ENCODE peak calls at places on chromosomes 3 and 15, in ten cellular contexts. F, Z, V, J, X, P, L, H, A and S are unnamed samples.

GRCh38 chr3:112803472-112803871 is 43.2 kb downstream of the CD200R1L start:
- DNase-seq in F (no peak), V (no peak), L (no peak), Z (no peak), H (no peak), X (no peak), J (no peak), P (no peak), A (no peak), S (no peak)

GRCh38 chr15:62605292-62605691 is 437.3 kb upstream of the TPM1 start:
- DNase-seq in Z (no peak), X (no peak), L (no peak), H (no peak), P (no peak), V (no peak), J (no peak), F (no peak), A (no peak), S (no peak)

GRCh38 chr3:14605744-14606143 is 45.8 kb upstream of the CCDC174 start:
- DNase-seq in F (no peak), H (no peak), J (no peak), P (no peak), X (no peak), L (no peak), A (no peak), V (no peak), Z (no peak), S (no peak)

GRCh38 chr3:87900061-87900460 is 158.7 kb downstream of the CGGBP1 start:
- DNase-seq in P (no peak), Z (no peak), A (no peak), F (no peak), H (no peak), J (no peak), L (peak), X (no peak), V (no peak), S (no peak)

GRCh38 chr15:72873379-72874233 is 90.0 kb upstream of the ADPGK start:
- DNase-seq in P (no peak), A (no peak), J (no peak), H (no peak), V (no peak), F (peak), X (no peak), L (no peak), Z (no peak), S (no peak)

GRCh38 chr15:52423852-52424251 is 104.8 kb downstream of the MYO5A start:
- DNase-seq in A (no peak), V (no peak), J (no peak), X (no peak), H (no peak), P (no peak), L (no peak), Z (no peak), F (no peak), S (no peak)

GRCh38 chr3:157099337-157100078 is 60.4 kb downstream of the CCNL1 start:
- DNase-seq in X (no peak), Z (peak), L (no peak), J (no peak), H (no peak), A (no peak), F (no peak), V (no peak), P (no peak), S (no peak)

GRCh38 chr3:61956236-61956635 is 394.9 kb downstream of the PTPRG start:
- DNase-seq in P (no peak), L (peak), X (no peak), H (no peak), Z (peak), J (no peak), V (no peak), F (no peak), A (peak), S (no peak)

GRCh38 chr3:69320867-69321266 is 65.0 kb downstream of the FRMD4B start:
- DNase-seq in A (no peak), F (no peak), L (no peak), Z (no peak), J (no peak), P (no peak), X (no peak), V (no peak), H (peak), S (no peak)

GRCh38 chr15:67515557-67515956 is 5.4 kb upstream of the C15orf61 start:
- DNase-seq in L (no peak), X (no peak), J (no peak), A (no peak), P (no peak), F (no peak), V (no peak), H (no peak), Z (no peak), S (no peak)

GRCh38 chr3:27357665-27358258 is 11.4 kb downstream of the NEK10 start:
- DNase-seq in J (peak), V (peak), P (no peak), Z (peak), A (peak), X (no peak), F (no peak), H (no peak), L (peak), S (no peak)

GRCh38 chr3:158269896-158270295 is 160.0 kb downstream of the RSRC1 start:
- DNase-seq in A (no peak), Z (no peak), V (no peak), P (no peak), L (no peak), J (no peak), H (no peak), F (no peak), X (no peak), S (peak)

GRCh38 chr15:71374607-71375352 is 259.5 kb downstream of the THSD4 start:
- DNase-seq in A (no peak), J (no peak), F (no peak), X (no peak), P (no peak), L (peak), Z (peak), V (no peak), H (no peak), S (no peak)

GRCh38 chr15:94229591-94230365 is 1.6 kb upstream of the MCTP2 start:
- DNase-seq in X (no peak), L (no peak), H (no peak), P (no peak), F (no peak), Z (no peak), A (no peak), V (no peak), J (no peak), S (peak)

GRCh38 chr3:196232882-196233251 is 16.5 kb downstream of the SLC51A start:
- DNase-seq in A (no peak), L (no peak), J (no peak), P (no peak), V (no peak), H (no peak), Z (no peak), X (no peak), F (no peak), S (no peak)

GRCh38 chr3:123202451-123202850 is 708 bp downstream of the SEC22A start:
- DNase-seq in H (peak), L (peak), Z (no peak), F (no peak), J (no peak), P (no peak), A (no peak), X (no peak), V (no peak), S (no peak)

GRCh38 chr15:31081568-31082250 is 19.8 kb downstream of the TRPM1 start:
- DNase-seq in X (no peak), A (no peak), F (no peak), L (no peak), Z (no peak), H (no peak), J (no peak), V (no peak), P (no peak), S (no peak)

GRCh38 chr15:39140060-39140604 is 440.7 kb upstream of the THBS1 start:
- DNase-seq in A (peak), H (no peak), J (no peak), Z (peak), P (peak), F (no peak), L (peak), X (no peak), V (no peak), S (no peak)

GRCh38 chr3:11734-12133 is 184.8 kb upstream of the CHL1 start:
- DNase-seq in Z (no peak), A (no peak), V (peak), F (no peak), L (no peak), X (no peak), J (no peak), P (no peak), H (no peak), S (no peak)

GRCh38 chr3:6585360-6585759 is 275.6 kb upstream of the GRM7 start:
- DNase-seq in F (no peak), A (no peak), J (no peak), L (no peak), P (no peak), H (no peak), X (no peak), V (no peak), Z (no peak), S (no peak)

GRCh38 chr3:41900265-41900664 is 61.6 kb downstream of the ULK4 start:
- DNase-seq in P (peak), Z (peak), L (peak), F (no peak), A (peak), X (no peak), J (no peak), H (no peak), V (no peak), S (no peak)

GRCh38 chr15:90340345-90340744 is 11.7 kb upstream of the ZNF774 start:
- DNase-seq in X (no peak), H (no peak), P (no peak), F (no peak), A (no peak), V (no peak), Z (no peak), J (no peak), L (no peak), S (no peak)

GRCh38 chr3:148075829-148076716 is 621.6 kb upstream of the AGTR1 start:
- DNase-seq in H (peak), J (no peak), X (peak), P (peak), L (peak), Z (peak), V (no peak), A (no peak), F (no peak), S (no peak)

GRCh38 chr3:10185804-10186762 is 21.4 kb downstream of the IRAK2 start:
- DNase-seq in A (no peak), F (no peak), X (no peak), H (no peak), L (no peak), V (no peak), P (no peak), Z (peak), J (no peak), S (no peak)

GRCh38 chr15:38514601-38515000 is 50.0 kb downstream of the RASGRP1 start:
- DNase-seq in V (no peak), A (no peak), J (no peak), P (no peak), H (no peak), L (no peak), Z (no peak), X (no peak), F (no peak), S (no peak)

GRCh38 chr3:100776736-100777135 is 67.4 kb downstream of the TFG start:
- DNase-seq in H (no peak), P (no peak), F (no peak), Z (no peak), A (no peak), X (no peak), L (no peak), J (no peak), V (no peak), S (no peak)

GRCh38 chr3:169299897-169300296 is 363.6 kb downstream of the MECOM start:
- DNase-seq in Z (no peak), P (no peak), H (no peak), X (no peak), L (no peak), V (no peak), A (no peak), J (no peak), F (no peak), S (no peak)

GRCh38 chr3:185552358-185552877 is at the start of gene LIPH:
- DNase-seq in P (no peak), L (peak), X (no peak), A (no peak), J (no peak), Z (peak), V (no peak), H (peak), F (no peak), S (peak)

GRCh38 chr15:29805043-29805707 is 17.1 kb downstream of the TJP1 start:
- DNase-seq in A (no peak), F (no peak), L (peak), J (no peak), H (no peak), P (no peak), V (no peak), X (no peak), Z (peak), S (no peak)

GRCh38 chr3:143707848-143708247 is 140.4 kb downstream of the SLC9A9 start:
- DNase-seq in J (no peak), H (no peak), L (peak), Z (peak), P (no peak), F (no peak), A (no peak), X (no peak), V (no peak), S (no peak)

GRCh38 chr3:131361464-131362421 is 19.8 kb upstream of the NUDT16 start:
- DNase-seq in P (peak), F (peak), J (peak), Z (peak), V (peak), A (peak), L (peak), H (no peak), X (no peak), S (peak)